ENCODE peak calls at places on chromosomes 11 and 22, in ten cellular contexts. S is cardiac muscle cell, I is uterus, V is stomach, O is PC-3, B is transverse colon, D is skeletal muscle cell, T is endodermal cell, A is choroid plexus epithelial cell, J is heart left ventricle. X is an unnamed sample.

GRCh38 chr11:92698742-92699141 is 270.7 kb upstream of the MTNR1B start:
- DNase-seq in J (no peak), T (no peak), A (no peak), B (no peak), V (no peak), S (no peak), I (no peak), O (no peak), D (no peak), X (no peak)

GRCh38 chr11:128523616-128524015 is 63.7 kb downstream of the ETS1 start:
- DNase-seq in D (peak), A (peak), O (peak), V (no peak), T (no peak), I (no peak), S (peak), J (no peak), B (no peak), X (peak)

GRCh38 chr22:42439821-42440674 is 7.8 kb upstream of the NFAM1 start:
- DNase-seq in B (no peak), J (peak), V (peak), O (peak), D (no peak), I (peak), S (peak), A (peak), T (peak), X (peak)

GRCh38 chr22:36430863-36431262 is 43.1 kb upstream of the MYH9 start:
- DNase-seq in T (no peak), V (no peak), A (peak), O (peak), I (no peak), D (no peak), S (no peak), B (no peak), J (no peak), X (peak)

GRCh38 chr22:48945621-48946458 is 881.8 kb downstream of the BRD1 start:
- DNase-seq in O (no peak), B (peak), V (peak), I (no peak), A (no peak), J (peak), D (no peak), S (no peak), T (peak), X (no peak)

GRCh38 chr11:117823294-117823940 is 1.1 kb downstream of the FXYD2 start:
- DNase-seq in B (peak), I (peak), D (no peak), V (no peak), A (no peak), S (peak), J (peak), O (no peak), T (peak), X (no peak)

GRCh38 chr22:22928666-22929380 is 41.2 kb downstream of the IGLL5 start:
- DNase-seq in D (no peak), S (peak), J (peak), T (no peak), A (peak), I (no peak), O (peak), B (peak), V (peak), X (peak)

GRCh38 chr11:41926339-41926738 is 466.9 kb upstream of the LRRC4C start:
- DNase-seq in D (no peak), T (no peak), I (no peak), S (no peak), V (no peak), B (no peak), J (no peak), A (no peak), O (no peak), X (no peak)

GRCh38 chr11:96198466-96198808 is 144.6 kb downstream of the MAML2 start:
- DNase-seq in D (no peak), B (no peak), A (no peak), J (no peak), O (no peak), I (no peak), V (no peak), T (no peak), S (no peak), X (no peak)

GRCh38 chr22:29621761-29622526 is 18.5 kb downstream of the NF2 start:
- DNase-seq in S (peak), A (peak), V (no peak), O (peak), D (peak), B (no peak), T (no peak), I (no peak), J (no peak), X (peak)

GRCh38 chr22:31635638-31636306 is 26.2 kb downstream of the PISD start:
- DNase-seq in O (no peak), I (no peak), V (peak), B (no peak), J (no peak), T (no peak), A (no peak), S (no peak), D (no peak), X (no peak)

DNA sequence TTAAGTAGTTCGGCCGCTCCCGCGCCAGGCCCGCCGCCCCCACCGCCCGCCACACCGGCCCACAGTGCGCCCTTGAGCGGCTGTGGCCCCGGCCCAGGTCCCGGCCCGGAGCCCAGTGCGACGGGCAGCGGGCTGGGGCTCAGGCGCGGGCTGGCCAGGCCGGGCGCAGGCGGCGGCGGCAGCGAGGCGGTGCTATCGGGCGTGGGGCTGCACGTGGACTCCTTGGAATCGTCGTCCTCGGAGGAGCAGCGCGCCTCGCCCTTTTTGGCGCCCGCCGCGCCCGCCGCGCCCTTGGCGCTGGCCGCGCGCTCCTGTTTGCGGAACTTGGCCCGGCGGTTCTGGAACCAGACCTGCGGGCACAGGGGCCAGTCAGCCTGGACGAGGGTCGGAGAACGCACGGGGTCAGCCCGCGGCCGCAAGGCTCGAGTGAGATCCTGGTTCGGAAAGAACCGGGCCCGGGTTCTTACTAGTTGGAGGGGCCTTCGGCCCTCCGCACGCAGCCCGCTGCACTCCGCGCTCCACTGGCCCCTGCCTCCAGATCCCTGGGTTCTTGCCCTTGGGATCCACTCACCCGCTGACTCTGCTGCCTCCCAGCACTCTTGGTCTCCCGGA is 4.0 kb downstream of the PHOX2A start:
- DNase-seq in V (peak), B (peak), I (no peak), T (peak), S (peak), A (peak), D (no peak), O (peak), J (peak), X (peak)
- H3K4me3 ChIP-seq in V (peak), B (peak), I (no peak), T (no peak), S (peak), A (peak), D (peak), O (peak), J (peak), X (no peak)

DNA sequence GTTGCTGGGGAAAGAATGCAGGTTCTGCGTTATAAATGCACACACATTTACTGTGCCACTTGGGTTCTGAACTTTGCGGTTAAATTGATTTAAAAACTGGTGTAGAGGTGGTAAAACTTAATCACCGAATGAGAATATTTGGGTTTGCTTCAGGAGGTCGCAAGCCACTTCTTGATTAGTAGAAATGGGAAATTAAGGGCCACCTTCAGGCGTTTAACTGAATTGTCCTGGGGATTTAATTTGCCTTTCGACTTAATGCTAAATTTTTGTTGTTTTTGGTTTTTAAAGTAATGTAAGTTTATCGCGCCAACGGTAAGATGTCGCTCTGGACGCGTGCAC is 460 bp upstream of the NCR3LG1 start:
- DNase-seq in T (no peak), A (no peak), V (no peak), B (no peak), J (no peak), I (no peak), S (no peak), O (no peak), D (no peak), X (no peak)
- H3K4me3 ChIP-seq in T (peak), A (peak), V (peak), B (peak), J (peak), I (peak), S (peak), O (peak), D (peak), X (no peak)

GRCh38 chr22:20956258-20957117 is 10.6 kb upstream of the AIFM3 start:
- DNase-seq in T (peak), J (no peak), D (no peak), V (no peak), B (peak), S (peak), I (no peak), A (no peak), O (peak), X (peak)
- H3K4me3 ChIP-seq in T (peak), J (peak), D (peak), V (peak), B (peak), S (peak), I (peak), A (peak), O (peak), X (peak)

DNA sequence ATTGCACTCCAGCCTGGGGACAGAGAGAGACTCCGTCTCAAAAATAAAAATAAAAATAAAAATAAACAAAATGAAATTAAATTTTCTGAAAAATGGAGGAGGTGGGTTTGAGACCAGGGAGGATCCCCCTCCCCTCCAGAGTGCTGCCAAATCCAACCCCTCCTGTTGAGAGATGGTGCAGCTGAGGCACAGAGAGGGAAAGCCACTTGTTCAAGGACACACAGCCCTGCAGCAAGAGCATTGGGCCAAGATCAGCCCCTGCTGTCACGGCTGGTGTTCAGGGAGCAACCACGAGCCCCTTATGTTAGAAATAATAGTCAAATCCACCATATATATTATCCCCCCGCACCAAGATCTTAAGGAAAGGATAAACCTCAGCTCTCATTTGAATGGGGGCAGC is 2.7 kb downstream of the MYO18B start:
- DNase-seq in S (no peak), B (no peak), A (no peak), T (no peak), V (no peak), J (no peak), D (no peak), I (no peak), O (no peak), X (no peak)
- H3K4me3 ChIP-seq in S (no peak), B (no peak), A (no peak), T (no peak), V (no peak), J (peak), D (no peak), I (no peak), O (no peak), X (no peak)

DNA sequence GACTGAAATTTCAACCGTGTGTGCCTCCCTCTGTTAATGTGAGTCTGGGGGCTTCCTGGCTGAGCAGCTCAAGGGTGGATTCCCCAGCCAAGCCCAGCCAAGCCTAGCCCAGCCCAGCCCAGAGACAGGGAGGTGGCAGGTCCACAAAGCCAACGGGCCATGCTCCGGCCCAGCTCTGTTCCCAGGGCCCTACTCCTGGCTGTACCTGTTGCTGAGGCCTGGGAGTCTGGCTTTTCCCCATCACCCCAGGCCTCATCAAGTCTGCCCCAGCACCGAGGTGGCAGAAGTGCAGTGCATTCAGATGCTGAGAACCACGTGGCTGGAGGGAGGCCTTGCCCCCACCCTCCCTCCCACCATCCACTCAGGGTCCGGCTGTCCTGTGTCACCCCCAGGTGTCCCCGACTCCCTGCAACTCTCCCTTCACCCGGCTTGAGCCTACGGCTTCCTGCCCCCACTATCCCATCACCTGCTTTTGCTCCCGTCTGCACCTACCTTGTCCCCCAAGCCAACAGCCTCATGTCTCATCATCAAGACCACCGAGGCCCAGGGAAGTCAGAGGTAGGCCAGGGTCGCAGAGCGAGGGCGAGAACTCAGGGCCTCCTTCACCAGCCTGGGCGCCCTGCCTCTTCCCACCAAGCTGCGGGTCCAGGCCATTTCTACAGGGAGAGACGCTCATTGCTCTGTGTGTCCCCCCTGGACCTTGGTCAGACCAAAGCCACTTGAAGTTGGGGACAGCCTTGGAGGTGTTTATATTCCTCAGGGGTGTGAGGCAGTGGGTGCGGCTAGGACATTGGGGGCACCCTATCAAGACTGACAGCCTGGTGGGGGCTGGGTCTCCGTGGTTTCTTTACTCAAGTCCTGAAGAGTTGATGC is 66.3 kb upstream of the CCND1 start:
- DNase-seq in A (no peak), O (no peak), D (no peak), J (no peak), V (no peak), I (no peak), T (no peak), B (no peak), S (no peak), X (no peak)
- H3K4me3 ChIP-seq in A (no peak), O (no peak), D (no peak), J (no peak), V (no peak), I (no peak), T (no peak), B (no peak), S (no peak), X (no peak)

DNA sequence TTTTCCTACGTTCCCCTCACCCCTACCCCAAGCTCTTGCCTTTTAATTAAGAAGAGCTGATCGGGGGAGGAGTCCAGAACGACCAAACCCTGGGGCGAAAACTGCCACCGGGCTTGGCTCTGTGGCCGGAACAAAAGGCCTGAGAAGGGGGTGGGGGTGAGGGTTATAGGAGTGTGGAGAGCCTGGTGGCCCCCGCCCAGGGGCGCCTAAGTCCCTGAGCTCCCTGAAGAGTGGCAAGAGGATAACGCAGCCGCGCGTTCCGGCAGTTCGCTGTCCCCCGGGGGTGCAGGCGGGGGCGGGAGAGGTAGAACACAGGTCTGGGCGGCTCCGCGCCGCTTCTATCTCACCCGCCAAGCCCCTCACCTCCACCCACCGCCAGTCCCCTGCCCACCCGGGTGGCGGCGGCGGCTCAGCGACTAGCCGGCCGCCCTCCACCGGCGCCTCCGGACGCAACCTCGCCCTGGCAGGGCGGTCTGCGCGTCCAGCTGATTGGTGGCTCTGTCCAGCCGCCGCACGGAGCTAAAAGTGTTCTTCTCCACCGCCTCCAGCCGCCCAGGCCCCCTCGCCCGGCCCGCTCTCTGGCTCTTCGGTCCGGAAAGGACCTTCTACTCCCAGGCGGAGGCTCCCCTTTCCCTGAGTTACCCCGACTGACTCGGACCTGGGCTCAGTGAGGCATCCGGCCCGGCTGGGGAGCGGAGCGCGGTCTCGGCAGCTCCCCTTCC is 18.8 kb upstream of the BDNF start:
- DNase-seq in J (peak), B (peak), I (no peak), O (peak), A (peak), S (peak), T (peak), V (no peak), D (no peak), X (no peak)
- H3K4me3 ChIP-seq in J (peak), B (peak), I (peak), O (peak), A (peak), S (peak), T (peak), V (peak), D (peak), X (peak)

DNA sequence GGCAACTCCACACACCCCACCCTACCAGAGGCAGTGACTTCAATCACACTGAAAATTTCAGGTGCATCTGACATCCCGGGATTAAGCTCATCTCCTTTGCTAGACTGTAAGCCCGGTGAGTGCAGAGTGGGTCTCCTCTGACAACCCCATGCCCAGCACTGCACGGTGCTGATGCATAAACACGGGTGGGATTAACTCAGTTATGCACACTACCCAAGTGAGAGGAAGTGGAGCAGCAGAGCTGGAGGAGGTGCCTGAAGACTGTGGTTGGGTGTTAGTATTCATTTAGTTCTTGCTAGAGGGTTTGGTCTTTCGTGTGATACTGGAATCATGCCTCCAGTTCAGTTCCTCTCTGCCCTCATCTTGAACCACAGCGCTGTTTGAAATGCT is 6.5 kb downstream of the ARSA start:
- DNase-seq in B (peak), I (no peak), S (no peak), T (no peak), D (no peak), A (no peak), J (peak), V (no peak), O (no peak), X (peak)
- H3K4me3 ChIP-seq in B (no peak), I (no peak), S (peak), T (no peak), D (no peak), A (no peak), J (no peak), V (peak), O (peak), X (no peak)

GRCh38 chr11:11397043-11397415 is 44.0 kb upstream of the CSNK2A3 start:
- DNase-seq in J (no peak), I (no peak), S (peak), O (no peak), D (no peak), B (no peak), A (no peak), T (no peak), V (no peak), X (no peak)

GRCh38 chr11:11396290-11397042 is 43.4 kb upstream of the CSNK2A3 start:
- DNase-seq in T (no peak), V (no peak), I (peak), J (no peak), D (peak), A (peak), B (no peak), O (no peak), S (peak), X (peak)

GRCh38 chr11:11400635-11401232 is 47.7 kb upstream of the CSNK2A3 start:
- DNase-seq in S (no peak), O (peak), I (no peak), A (no peak), T (peak), J (no peak), V (no peak), D (no peak), B (no peak), X (peak)

GRCh38 chr11:11401960-11402359 is 48.9 kb upstream of the CSNK2A3 start:
- DNase-seq in V (no peak), S (no peak), D (no peak), B (no peak), A (no peak), I (no peak), J (no peak), T (no peak), O (no peak), X (no peak)

GRCh38 chr11:11400121-11400520 is 47.1 kb upstream of the CSNK2A3 start:
- DNase-seq in B (no peak), A (no peak), O (no peak), T (no peak), D (no peak), J (no peak), S (no peak), I (no peak), V (no peak), X (no peak)
- H3K4me3 ChIP-seq in B (no peak), A (no peak), O (no peak), T (no peak), D (no peak), J (no peak), S (no peak), I (no peak), V (no peak), X (no peak)